ENCODE peak calls at places on chromosomes 4 and X, in four cellular contexts. E, N, O and K are unnamed samples.

GRCh38 chrX:140918398-140919043 is 83.9 kb upstream of the SPANXB1 start:
- DNase-seq in E (peak), N (no peak), O (no peak), K (no peak)

GRCh38 chr4:118076958-118077766 is 42.9 kb downstream of the NDST3 start:
- DNase-seq in E (peak), N (no peak), O (no peak), K (no peak)

GRCh38 chr4:3283916-3284315 is 8.9 kb upstream of the RGS12 start:
- DNase-seq in E (no peak), N (no peak), O (no peak), K (peak)

GRCh38 chrX:132490086-132490419 is 1.2 kb upstream of the MBNL3 start:
- DNase-seq in E (peak), N (no peak), O (no peak), K (no peak)

GRCh38 chr4:10085386-10085785 is 31.2 kb downstream of the WDR1 start:
- DNase-seq in E (no peak), N (peak), O (no peak), K (peak)

GRCh38 chrX:137032378-137032694 is 1.5 kb downstream of the GPR101 start:
- DNase-seq in E (no peak), N (no peak), O (no peak), K (no peak)

GRCh38 chr4:133865606-133866327 is 335.8 kb downstream of the PABPC4L start:
- DNase-seq in E (no peak), N (no peak), O (no peak), K (no peak)

GRCh38 chrX:51144828-51145442 is 187.7 kb upstream of the NUDT10 start:
- DNase-seq in E (peak), N (no peak), O (no peak), K (no peak)

GRCh38 chr4:7788193-7788592 is 151.5 kb downstream of the AFAP1 start:
- DNase-seq in E (no peak), N (no peak), O (no peak), K (peak)

GRCh38 chr4:152997771-152998487 is 61.8 kb downstream of the FHDC1 start:
- DNase-seq in E (no peak), N (no peak), O (no peak), K (no peak)

GRCh38 chr4:13821522-13821921 is 194.0 kb upstream of the BOD1L1 start:
- DNase-seq in E (no peak), N (no peak), O (no peak), K (no peak)

GRCh38 chr4:71147261-71147660 is 153.8 kb downstream of the DCK start:
- DNase-seq in E (no peak), N (no peak), O (no peak), K (no peak)

GRCh38 chr4:40149960-40150385 is 46.9 kb upstream of the RHOH start:
- DNase-seq in E (peak), N (peak), O (no peak), K (no peak)

GRCh38 chr4:40231464-40231863 is 34.6 kb downstream of the RHOH start:
- DNase-seq in E (no peak), N (no peak), O (no peak), K (no peak)

GRCh38 chr4:158741622-158742021 is 18.4 kb upstream of the PPID start:
- DNase-seq in E (no peak), N (no peak), O (no peak), K (no peak)

GRCh38 chr4:8836664-8837171 is 34.9 kb downstream of the HMX1 start:
- DNase-seq in E (no peak), N (no peak), O (peak), K (peak)

GRCh38 chrX:154369453-154370299 is 4.8 kb downstream of the FLNA start:
- DNase-seq in E (no peak), N (peak), O (peak), K (peak)

GRCh38 chrX:11899091-11899490 is 141.1 kb downstream of the MSL3 start:
- DNase-seq in E (no peak), N (no peak), O (no peak), K (no peak)

GRCh38 chr4:66956426-66956825 is 588.9 kb downstream of the CENPC start:
- DNase-seq in E (no peak), N (no peak), O (no peak), K (no peak)